ENCODE peak calls at places on chromosomes 11 and 22, in six cellular contexts. M, B, R, D, U and X are unnamed samples.
A peak's percentile ranks its signal among the peaks of the same experiment; 100 is the strongest.

GRCh38 chr22:38572065-38572464 is 2.1 kb upstream of the DMC1 start:
- DNase-seq in M (no peak), R (no peak), D (peak; percentile 64), B (peak; percentile 77), U (peak; percentile 70), X (no peak)

GRCh38 chr22:24325105-24325757 is 54.6 kb downstream of the SPECC1L start:
- DNase-seq in B (peak; percentile 92), D (peak; percentile 87), U (peak; percentile 91), R (no peak), M (no peak), X (no peak)

GRCh38 chr11:69489746-69490365 is 8.4 kb downstream of the LINC01488 start:
- DNase-seq in R (no peak), M (no peak), B (no peak), D (no peak), U (no peak), X (no peak)

GRCh38 chr11:103901656-103902055 is 134.8 kb upstream of the DDI1 start:
- DNase-seq in D (no peak), B (no peak), U (peak; percentile 49), M (no peak), R (no peak), X (no peak)

GRCh38 chr11:7600205-7600775 is 73.0 kb downstream of the CYB5R2 start:
- DNase-seq in M (no peak), B (peak; percentile 72), R (no peak), D (peak; percentile 85), U (peak; percentile 97), X (no peak)

GRCh38 chr22:28867191-28867590 is 16.2 kb upstream of the ZNRF3 start:
- DNase-seq in U (no peak), R (no peak), B (no peak), M (no peak), D (no peak), X (no peak)

GRCh38 chr11:102767800-102768199 is 12.6 kb downstream of the MMP10 start:
- DNase-seq in U (no peak), R (no peak), D (no peak), B (no peak), M (no peak), X (no peak)

GRCh38 chr11:9092846-9093778 is 1.7 kb upstream of the SCUBE2 start:
- DNase-seq in D (peak; percentile 22), B (peak; percentile 6), U (peak; percentile 6), M (no peak), R (no peak), X (no peak)

GRCh38 chr22:28051787-28052356 is 132.8 kb upstream of the PITPNB start:
- DNase-seq in D (peak; percentile 47), U (peak; percentile 80), M (no peak), B (peak; percentile 75), R (no peak), X (no peak)

GRCh38 chr22:37806409-37807338 is 1.1 kb upstream of the GCAT start:
- DNase-seq in R (no peak), M (no peak), B (peak; percentile 32), D (peak; percentile 41), U (peak; percentile 46), X (no peak)

GRCh38 chr11:77287615-77288273 is 13.7 kb downstream of the GDPD4 start:
- DNase-seq in M (no peak), R (no peak), U (peak; percentile 84), B (peak; percentile 93), D (no peak), X (no peak)